ENCODE peak calls at places on chromosomes 2 and 18, in four cellular contexts. N is GM20000, B is B cell, S is endothelial cell. M is an unnamed sample.

GRCh38 chr2:15968280-15969178 is 28.2 kb downstream of the MYCN start:
- DNase-seq in S (no peak), N (no peak), B (no peak), M (no peak)

GRCh38 chr2:182504903-182505302 is 78.1 kb upstream of the PDE1A start:
- DNase-seq in B (no peak), N (no peak), S (no peak), M (no peak)

GRCh38 chr18:10230072-10230471 is 224.4 kb upstream of the APCDD1 start:
- DNase-seq in B (no peak), N (no peak), S (no peak), M (no peak)

GRCh38 chr2:232873292-232873908 is 3.3 kb downstream of the SNORC start:
- DNase-seq in N (no peak), S (no peak), B (peak; percentile 20), M (no peak)

GRCh38 chr18:36203360-36203895 is 16.1 kb downstream of the MOCOS start:
- DNase-seq in S (no peak), N (no peak), B (no peak), M (no peak)

GRCh38 chr18:22417496-22418188 is at the start of gene CTAGE1:
- DNase-seq in S (no peak), B (no peak), N (no peak), M (no peak)

GRCh38 chr18:49847524-49847923 is 34.2 kb upstream of the ACAA2 start:
- DNase-seq in S (no peak), B (no peak), N (no peak), M (no peak)

GRCh38 chr18:59124370-59124704 is 15.3 kb upstream of the SEC11C start:
- DNase-seq in S (no peak), N (no peak), B (no peak), M (no peak)

GRCh38 chr2:33304032-33304864 is 172.2 kb upstream of the RASGRP3 start:
- DNase-seq in N (no peak), B (no peak), S (no peak), M (no peak)

GRCh38 chr18:37844209-37844970 is 278.8 kb upstream of the CELF4 start:
- DNase-seq in B (no peak), S (no peak), N (no peak), M (no peak)

DNA sequence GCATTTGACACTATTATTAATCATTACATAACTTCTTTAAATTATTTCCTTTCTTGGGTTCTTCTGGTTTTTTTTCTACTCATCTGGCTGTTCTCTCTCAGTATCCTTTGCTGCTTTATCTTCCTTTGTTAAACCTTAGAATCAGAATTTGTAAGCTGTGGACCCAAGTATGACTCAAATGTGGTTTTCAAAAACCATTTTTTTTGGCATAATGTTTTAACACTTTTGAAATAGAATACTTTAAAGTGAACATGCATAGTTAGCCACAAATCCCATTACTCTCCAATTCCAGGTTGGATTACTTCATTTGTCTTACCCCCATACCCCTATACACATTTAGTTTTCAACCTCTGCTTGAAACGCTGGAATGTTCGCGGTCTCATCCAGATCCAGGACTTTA is 29.0 kb downstream of the ALMS1 start:
- DNase-seq in B (no peak), N (no peak), S (no peak), M (no peak)
- TF ChIP-seq CTCF in B (no peak), N (no peak), S (no peak), M (no peak)

DNA sequence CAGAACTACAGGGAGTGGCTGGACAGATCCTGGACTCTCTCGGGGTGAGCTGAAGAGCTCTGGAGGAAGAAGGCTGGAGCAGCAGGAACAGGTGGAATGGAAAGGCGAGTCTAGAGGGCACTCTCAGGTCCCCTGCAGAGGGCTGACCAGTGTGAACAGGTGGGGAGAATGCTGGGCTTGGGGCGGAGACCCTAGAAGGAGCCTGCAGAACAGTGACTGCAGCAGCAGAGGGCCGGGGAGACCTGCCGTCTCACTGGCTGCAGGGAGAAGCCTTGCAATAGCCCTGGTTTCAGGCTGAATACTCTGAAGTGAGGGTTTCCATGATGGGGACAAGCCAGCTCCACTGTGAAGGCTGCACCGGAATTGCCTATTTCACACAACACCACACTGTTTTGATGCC is 626.7 kb upstream of the SALL3 start:
- DNase-seq in N (no peak), S (no peak), B (no peak), M (no peak)
- TF ChIP-seq CTCF in N (no peak), S (no peak), B (no peak), M (no peak)

GRCh38 chr2:144452169-144453038 is 67.5 kb downstream of the ZEB2 start:
- DNase-seq in B (no peak), N (no peak), S (peak; percentile 58), M (no peak)
- TF ChIP-seq CTCF in B (no peak), N (no peak), S (peak; percentile 43), M (no peak)

GRCh38 chr2:129922571-129923264 is 56.7 kb upstream of the RAB6C start:
- DNase-seq in N (no peak), S (no peak), B (no peak), M (no peak)
- TF ChIP-seq CTCF in N (no peak), S (no peak), B (no peak), M (no peak)

GRCh38 chr2:64562148-64562784 is 38.1 kb downstream of the AFTPH start:
- DNase-seq in B (no peak), S (no peak), N (no peak), M (no peak)
- TF ChIP-seq CTCF in B (peak; percentile 76), S (peak; percentile 20), N (no peak), M (no peak)

GRCh38 chr2:103738626-103739025 is 976.8 kb downstream of the TMEM182 start:
- DNase-seq in S (no peak), N (no peak), B (no peak), M (no peak)
- TF ChIP-seq CTCF in S (no peak), N (no peak), B (no peak), M (no peak)

DNA sequence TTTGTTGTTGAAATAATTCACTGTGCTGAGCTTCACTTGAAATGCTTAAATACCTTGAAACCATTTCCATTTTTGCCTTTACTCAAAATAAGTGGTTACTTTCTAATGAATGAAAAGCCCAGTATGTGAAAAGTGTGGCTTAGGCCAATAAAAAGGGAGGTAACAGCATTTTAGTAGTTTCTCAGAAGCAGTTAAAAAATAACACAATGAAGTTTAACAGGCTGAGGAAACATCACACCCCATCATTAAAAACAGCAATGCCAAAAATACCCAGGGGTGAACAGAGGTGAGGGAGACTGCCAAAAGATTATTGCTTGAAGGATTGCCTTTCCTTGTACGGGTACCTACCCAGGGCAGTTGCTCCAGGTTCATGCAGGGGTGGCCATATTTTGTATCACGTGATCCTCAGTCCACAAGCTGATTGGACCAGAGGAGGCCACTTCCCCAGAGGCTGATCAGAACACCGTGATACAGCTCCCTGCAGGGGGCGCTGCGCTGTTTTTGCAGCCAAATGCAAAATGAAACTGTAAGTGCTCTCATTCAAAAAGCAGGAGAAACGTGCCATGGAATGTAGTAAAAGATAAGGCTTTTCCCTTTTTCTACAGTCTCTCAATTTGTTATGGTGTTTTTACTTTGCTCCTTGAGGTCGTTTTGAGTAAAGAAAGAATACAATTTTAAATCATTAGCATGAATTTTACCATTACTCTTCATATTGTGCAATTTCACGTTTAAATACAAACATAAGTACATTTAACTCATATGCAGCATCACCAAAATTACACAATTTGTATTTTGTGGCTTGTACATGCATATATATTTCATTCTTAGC is 70.2 kb upstream of the SH3BP4 start:
- DNase-seq in S (peak; percentile 69), B (peak; percentile 48), N (peak; percentile 29), M (peak; percentile 32)
- TF ChIP-seq CTCF in S (peak; percentile 77), B (peak; percentile 52), N (no peak), M (peak; percentile 13)

GRCh38 chr2:143171817-143172216 is 42.6 kb downstream of the ARHGAP15 start:
- DNase-seq in N (no peak), S (no peak), B (no peak), M (no peak)
- TF ChIP-seq CTCF in N (no peak), S (no peak), B (no peak), M (no peak)

GRCh38 chr2:231670892-231671616 is 37.3 kb upstream of the PTMA start:
- DNase-seq in B (no peak), S (no peak), N (no peak), M (no peak)
- TF ChIP-seq CTCF in B (peak; percentile 51), S (peak; percentile 32), N (peak; percentile 30), M (no peak)

M was measured in GM13976.